ENCODE peak calls at places on chromosomes 3 and 15, in nine cellular contexts. Z is NCI-H1092 treated with DMSO at 0.1 percent for 48 hours; Q is Kasumi-1; T is AG10803; U is fibroblast of gingiva; K is stimulated activated effector memory CD8-positive, alpha-beta T cell treated with anti-CD3 and anti-CD28 coated beads, Interleukin-12 subunit alpha, Interleukin-12 subunit beta, amount 100 ng/mL, for 72 hours; F is activated CD8-positive, alpha-beta memory T cell treated with anti-CD3 and anti-CD28 coated beads, Interleukin-2, amount 50 U/mL, for 48 hours; X is upper lobe of right lung; I is PC-3. H is an unnamed sample.

GRCh38 chr3:194633349-194634004 is at the start of gene TMEM44:
- DNase-seq in Z (peak), Q (peak), T (peak), U (peak), K (peak), F (peak), X (peak), I (peak), H (peak)

GRCh38 chr3:195119461-195120198 is 151.3 kb downstream of the XXYLT1 start:
- DNase-seq in Z (no peak), Q (no peak), T (peak), U (peak), K (no peak), F (no peak), X (no peak), I (peak), H (peak)

GRCh38 chr15:33679065-33679464 is 289.2 kb upstream of the CHRM5 start:
- DNase-seq in Z (no peak), Q (no peak), T (no peak), U (no peak), K (no peak), F (no peak), X (no peak), I (no peak), H (no peak)

GRCh38 chr3:14479591-14479990 is 60.6 kb downstream of the GRIP2 start:
- DNase-seq in Z (no peak), Q (no peak), T (no peak), U (no peak), K (no peak), F (no peak), X (no peak), I (no peak), H (no peak)

GRCh38 chr3:14396293-14396692 is 6.1 kb upstream of the SLC6A6 start:
- DNase-seq in Z (no peak), Q (no peak), T (no peak), U (no peak), K (no peak), F (no peak), X (no peak), I (no peak), H (no peak)

GRCh38 chr3:76724706-76725105 is 315.2 kb upstream of the ROBO2 start:
- DNase-seq in Z (no peak), Q (no peak), T (no peak), U (no peak), K (no peak), F (no peak), X (no peak), I (no peak), H (no peak)

GRCh38 chr3:20185364-20185732 is 658 bp downstream of the SGO1 start:
- DNase-seq in Z (peak), Q (peak), T (peak), U (no peak), K (peak), F (no peak), X (no peak), I (peak), H (no peak)

GRCh38 chr3:15332405-15333098 is at the start of gene SH3BP5:
- DNase-seq in Z (peak), Q (peak), T (peak), U (peak), K (no peak), F (peak), X (peak), I (peak), H (peak)

GRCh38 chr15:41115652-41116115 is 396 bp downstream of the INO80 start:
- DNase-seq in Z (peak), Q (peak), T (peak), U (peak), K (peak), F (peak), X (peak), I (peak), H (peak)

GRCh38 chr3:179036626-179037300 is 34.8 kb downstream of the ZMAT3 start:
- DNase-seq in Z (no peak), Q (no peak), T (no peak), U (no peak), K (no peak), F (no peak), X (no peak), I (no peak), H (no peak)

GRCh38 chr3:122011396-122011795 is 10.7 kb downstream of the ILDR1 start:
- DNase-seq in Z (no peak), Q (no peak), T (no peak), U (no peak), K (no peak), F (no peak), X (no peak), I (no peak), H (no peak)

GRCh38 chr3:9808345-9809037 is 1.6 kb upstream of the TTLL3 start:
- DNase-seq in Z (no peak), Q (peak), T (peak), U (no peak), K (peak), F (peak), X (no peak), I (peak), H (peak)

GRCh38 chr15:70046716-70047369 is 50.9 kb downstream of the TLE3 start:
- DNase-seq in Z (no peak), Q (no peak), T (no peak), U (no peak), K (no peak), F (no peak), X (no peak), I (no peak), H (no peak)

GRCh38 chr15:62337934-62338333 is 172.8 kb upstream of the C2CD4B start:
- DNase-seq in Z (no peak), Q (no peak), T (no peak), U (no peak), K (no peak), F (no peak), X (no peak), I (peak), H (no peak)

GRCh38 chr3:17040322-17040721 is 155.6 kb downstream of the PLCL2 start:
- DNase-seq in Z (no peak), Q (no peak), T (no peak), U (no peak), K (no peak), F (no peak), X (no peak), I (no peak), H (no peak)

GRCh38 chr3:195908439-195909293 is at the start of gene TNK2:
- DNase-seq in Z (peak), Q (no peak), T (no peak), U (no peak), K (peak), F (peak), X (peak), I (peak), H (peak)

GRCh38 chr15:74725845-74726773 is 781 bp upstream of the CYP1A1 start:
- DNase-seq in Z (no peak), Q (peak), T (peak), U (no peak), K (peak), F (peak), X (peak), I (peak), H (peak)

GRCh38 chr3:139564290-139564861 is 24.8 kb upstream of the RBP1 start:
- DNase-seq in Z (peak), Q (peak), T (no peak), U (no peak), K (no peak), F (no peak), X (no peak), I (no peak), H (no peak)

GRCh38 chr3:62203152-62203551 is 170.2 kb downstream of the FEZF2 start:
- DNase-seq in Z (no peak), Q (no peak), T (no peak), U (no peak), K (no peak), F (no peak), X (no peak), I (no peak), H (no peak)

GRCh38 chr3:56812749-56813655 is 11.3 kb upstream of the ARHGEF3 start:
- DNase-seq in Z (no peak), Q (peak), T (no peak), U (no peak), K (no peak), F (no peak), X (no peak), I (peak), H (no peak)